ENCODE peak calls at places on chromosomes 3 and 15, in four cellular contexts. U, S, N and F are unnamed samples.

GRCh38 chr15:46277994-46278885 is 643.4 kb downstream of the SQOR start:
- DNase-seq in N (no peak), U (no peak), S (no peak), F (no peak)

GRCh38 chr15:90001062-90001682 is at the start of gene ZNF710:
- DNase-seq in S (peak; percentile 64), N (no peak), U (peak; percentile 44), F (peak; percentile 74)

GRCh38 chr3:175234075-175234474 is 374.9 kb downstream of the NAALADL2 start:
- DNase-seq in N (no peak), U (no peak), S (no peak), F (no peak)

GRCh38 chr15:79122391-79122790 is 31.8 kb upstream of the RASGRF1 start:
- DNase-seq in S (no peak), U (no peak), N (no peak), F (no peak)

GRCh38 chr3:159839561-159840379 is 148.9 kb upstream of the IL12A start:
- DNase-seq in U (no peak), N (no peak), S (peak; percentile 82), F (peak; percentile 79)

GRCh38 chr3:87298111-87298718 is 21.8 kb upstream of the POU1F1 start:
- DNase-seq in N (no peak), U (no peak), S (peak; percentile 51), F (no peak)

GRCh38 chr3:127588675-127589577 is 1.6 kb downstream of the TPRA1 start:
- DNase-seq in U (peak; percentile 70), N (peak; percentile 84), S (peak; percentile 36), F (no peak)

GRCh38 chr3:61704807-61705206 is 143.4 kb downstream of the PTPRG start:
- DNase-seq in N (no peak), U (no peak), S (peak; percentile 20), F (no peak)

GRCh38 chr15:85646538-85647091 is 148.1 kb downstream of the KLHL25 start:
- DNase-seq in U (peak; percentile 56), N (no peak), S (no peak), F (no peak)

GRCh38 chr15:33114484-33114767 is 80.1 kb downstream of the FMN1 start:
- DNase-seq in N (no peak), S (no peak), U (peak; percentile 83), F (no peak)

GRCh38 chr3:143119974-143120715 is 574 bp downstream of the CHST2 start:
- DNase-seq in U (peak; percentile 17), S (peak; percentile 64), N (no peak), F (peak; percentile 68)

GRCh38 chr15:74179983-74180688 is 6.6 kb downstream of the ISLR start:
- DNase-seq in N (no peak), U (peak; percentile 71), S (no peak), F (peak; percentile 57)

GRCh38 chr3:89113887-89114840 is 6.7 kb downstream of the EPHA3 start:
- DNase-seq in N (peak; percentile 33), U (peak; percentile 70), S (peak; percentile 84), F (peak; percentile 83)

GRCh38 chr3:184399410-184399809 is 19.6 kb downstream of the CHRD start:
- DNase-seq in S (no peak), U (peak; percentile 90), N (no peak), F (no peak)

GRCh38 chr3:43865376-43865775 is 174.6 kb downstream of the ABHD5 start:
- DNase-seq in N (no peak), S (no peak), U (no peak), F (no peak)

GRCh38 chr3:129699199-129699598 is 92.7 kb upstream of the PLXND1 start:
- DNase-seq in U (no peak), S (no peak), N (no peak), F (no peak)

GRCh38 chr15:94924971-94925593 is 693.7 kb downstream of the MCTP2 start:
- DNase-seq in S (no peak), N (no peak), U (no peak), F (no peak)

GRCh38 chr15:34122771-34123183 is 20.9 kb downstream of the PGBD4 start:
- DNase-seq in S (no peak), N (no peak), U (peak; percentile 97), F (no peak)

GRCh38 chr3:119831941-119832371 is 50.1 kb downstream of the NR1I2 start:
- DNase-seq in N (no peak), U (peak; percentile 86), S (no peak), F (no peak)

GRCh38 chr15:100842756-100843730 is 36.6 kb upstream of the ALDH1A3 start:
- DNase-seq in N (no peak), U (peak; percentile 35), S (no peak), F (no peak)

GRCh38 chr3:13878711-13879101 is 1.2 kb downstream of the WNT7A start:
- DNase-seq in U (no peak), S (peak; percentile 26), N (peak; percentile 59), F (peak; percentile 65)

GRCh38 chr3:172536993-172537419 is 13.8 kb upstream of the TNFSF10 start:
- DNase-seq in S (no peak), U (no peak), N (no peak), F (no peak)

GRCh38 chr3:192062186-192062585 is 601.2 kb downstream of the PYDC2 start:
- DNase-seq in S (no peak), N (no peak), U (no peak), F (no peak)

GRCh38 chr3:38573606-38574005 is 75.9 kb downstream of the SCN5A start:
- DNase-seq in N (no peak), U (no peak), S (no peak), F (no peak)

GRCh38 chr3:95277614-95278013 is 1214.8 kb downstream of the NSUN3 start:
- DNase-seq in N (no peak), U (no peak), S (peak; percentile 5), F (no peak)

GRCh38 chr3:23258110-23258509 is 55.0 kb downstream of the UBE2E2 start:
- DNase-seq in S (no peak), U (peak; percentile 35), N (no peak), F (no peak)
- TF ChIP-seq CTCF in S (no peak), U (no peak), N (no peak), F (no peak)

GRCh38 chr3:169657351-169658124 is 6.0 kb downstream of the MECOM start:
- DNase-seq in S (peak; percentile 38), U (no peak), N (no peak), F (no peak)

GRCh38 chr3:169659858-169660614 is 3.5 kb downstream of the MECOM start:
- DNase-seq in U (no peak), S (no peak), N (no peak), F (no peak)

GRCh38 chr3:169659096-169659521 is 4.4 kb downstream of the MECOM start:
- DNase-seq in S (no peak), N (no peak), U (no peak), F (peak; percentile 63)

GRCh38 chr3:169660709-169661566 is 2.6 kb downstream of the MECOM start:
- DNase-seq in N (no peak), U (no peak), S (peak; percentile 20), F (no peak)

DNA sequence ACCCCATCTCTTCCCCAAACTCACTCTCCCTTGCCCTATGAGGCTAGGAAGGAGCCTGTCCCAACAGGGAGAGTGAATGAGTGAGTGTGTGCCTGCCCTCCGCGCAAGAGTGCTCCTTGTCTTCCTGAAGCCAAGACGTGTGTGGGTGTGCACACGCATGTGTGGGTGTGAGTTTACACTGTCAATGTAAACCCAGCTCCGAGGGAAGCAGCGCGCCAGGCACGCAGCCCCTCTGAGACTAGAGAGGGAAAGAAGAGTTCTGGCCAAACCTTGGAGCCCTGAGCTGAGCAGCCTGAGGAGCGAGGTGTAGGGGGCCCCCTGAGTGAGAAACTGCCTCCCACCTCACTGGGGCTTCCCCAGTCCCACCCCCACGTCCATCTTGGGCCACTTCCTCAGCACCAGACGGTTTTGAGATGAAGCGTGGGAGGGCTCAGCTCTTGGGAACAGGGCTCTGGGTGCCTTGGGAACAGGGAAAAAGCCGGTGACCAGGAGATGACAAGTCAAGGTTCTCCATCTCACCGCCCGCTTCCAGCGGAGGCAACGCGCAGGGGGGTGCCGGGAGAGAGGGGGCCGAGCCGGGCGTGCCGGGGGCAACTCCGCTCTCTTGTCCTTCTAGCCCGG is 5.1 kb downstream of the MECOM start:
- DNase-seq in S (peak; percentile 22), U (no peak), N (no peak), F (peak; percentile 72)
- H3K27ac ChIP-seq in S (no peak overlapping the region), U (no peak overlapping the region), N (no peak overlapping the region), F (peak overlapping the region; percentile 88)

GRCh38 chr3:112302061-112302830 is 8.2 kb upstream of the SLC9C1 start:
- DNase-seq in S (peak; percentile 72), U (peak; percentile 23), N (no peak), F (peak; percentile 41)
- H3K4me3 ChIP-seq in S (peak overlapping the region; percentile 69), U (peak overlapping the region; percentile 61), N (no peak overlapping the region), F (no peak overlapping the region)

GRCh38 chr3:72413228-72413627 is 435.0 kb downstream of the SHQ1 start:
- DNase-seq in N (no peak), S (no peak), U (peak; percentile 59), F (no peak)
- TF ChIP-seq CTCF in N (no peak), S (no peak), U (no peak), F (no peak)

DNA sequence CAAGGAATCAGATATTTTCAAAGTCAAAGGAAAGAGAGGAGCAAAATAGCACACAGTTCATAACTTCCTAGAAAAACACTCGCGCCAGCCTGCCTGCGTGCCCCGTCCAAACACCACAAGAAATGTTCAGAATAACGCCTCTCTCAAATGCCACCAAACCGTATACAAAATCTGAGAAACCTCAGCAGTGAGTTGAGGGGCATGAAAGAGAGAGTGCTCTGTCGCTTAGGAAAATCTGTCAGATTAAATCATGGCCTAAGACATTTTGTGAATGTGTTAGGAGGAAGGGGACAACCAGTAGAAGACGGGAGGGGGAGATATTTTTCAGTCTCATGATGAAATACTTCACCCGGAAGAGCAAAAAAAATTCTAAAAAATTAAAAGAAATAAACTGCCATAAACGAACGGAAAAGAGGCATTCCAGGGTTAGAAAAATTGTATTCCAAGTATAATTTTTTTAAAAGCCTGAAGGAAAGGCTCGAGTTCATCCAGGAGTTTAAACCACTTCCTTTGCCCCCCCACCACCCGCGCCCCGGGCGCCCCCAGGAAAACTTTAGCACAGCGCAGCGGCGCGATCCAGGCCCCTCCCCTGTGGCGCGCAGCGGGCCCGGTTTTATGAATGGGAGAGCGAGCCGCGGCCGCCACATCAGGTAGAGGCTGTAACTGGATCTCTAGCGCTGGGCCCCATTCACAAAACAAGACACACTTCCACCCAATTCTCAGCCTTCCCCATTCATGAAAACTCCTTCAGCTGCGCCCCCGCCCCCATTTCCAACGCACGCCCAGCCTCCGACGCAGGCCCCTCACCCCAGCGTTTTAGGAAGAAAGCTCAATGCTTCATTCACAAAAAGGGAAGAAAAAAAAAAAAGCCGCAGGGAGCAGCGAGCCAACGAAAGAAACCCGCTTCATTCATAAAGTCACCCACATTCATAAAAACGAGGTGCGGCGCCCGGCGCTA is 1.5 kb downstream of the ETV5 start:
- DNase-seq in S (peak; percentile 91), U (peak; percentile 55), N (peak; percentile 79), F (peak; percentile 84)
- H3K27ac ChIP-seq in S (no peak overlapping the region), U (peak overlapping the region; percentile 55), N (peak overlapping the region; percentile 80), F (peak overlapping the region; percentile 86)